ENCODE peak calls at places on chromosomes 3 and 15, in five cellular contexts. X is GM23338, B is HCT116, H is PC-3, S is MM.1S. G is an unnamed sample.

GRCh38 chr3:108297636-108298035 is 1.3 kb downstream of the HHLA2 start:
- DNase-seq in X (peak; percentile 7), B (no peak), H (no peak), S (no peak), G (peak; percentile 11)

GRCh38 chr3:134864644-134865043 is 69.6 kb downstream of the EPHB1 start:
- DNase-seq in X (no peak), B (no peak), H (no peak), S (no peak), G (no peak)

GRCh38 chr3:12336099-12336498 is 47.2 kb downstream of the PPARG start:
- DNase-seq in X (no peak), B (no peak), H (no peak), S (no peak), G (no peak)

GRCh38 chr15:42394131-42394530 is 34.8 kb downstream of the CAPN3 start:
- DNase-seq in X (no peak), B (no peak), H (no peak), S (no peak), G (no peak)

GRCh38 chr15:59294961-59295741 is 77.5 kb downstream of the MYO1E start:
- DNase-seq in X (no peak), B (peak; percentile 78), H (peak; percentile 90), S (no peak), G (no peak)

GRCh38 chr3:20320489-20320888 is 134.5 kb upstream of the SGO1 start:
- DNase-seq in X (no peak), B (no peak), H (no peak), S (no peak), G (no peak)

GRCh38 chr3:46675426-46675825 is 18.1 kb downstream of the ALS2CL start:
- DNase-seq in X (no peak), B (no peak), H (no peak), S (no peak), G (no peak)

GRCh38 chr3:61719278-61719977 is 158.1 kb downstream of the PTPRG start:
- DNase-seq in X (no peak), B (no peak), H (no peak), S (no peak), G (no peak)

GRCh38 chr3:153350420-153350819 is 188.4 kb downstream of the RAP2B start:
- DNase-seq in X (no peak), B (peak; percentile 36), H (peak; percentile 92), S (peak; percentile 28), G (no peak)

GRCh38 chr3:107882261-107882660 is 208.6 kb downstream of the CD47 start:
- DNase-seq in X (no peak), B (no peak), H (no peak), S (no peak), G (no peak)

GRCh38 chr3:182393830-182394367 is 399.4 kb upstream of the ATP11B start:
- DNase-seq in X (no peak), B (no peak), H (no peak), S (peak; percentile 98), G (no peak)

GRCh38 chr3:107971181-107971580 is 119.7 kb downstream of the CD47 start:
- DNase-seq in X (no peak), B (no peak), H (no peak), S (no peak), G (no peak)

GRCh38 chr3:171514466-171514865 is 54.3 kb upstream of the TNIK start:
- DNase-seq in X (no peak), B (peak; percentile 10), H (peak; percentile 33), S (no peak), G (no peak)

GRCh38 chr15:81531971-81532370 is 158.0 kb upstream of the TMC3 start:
- DNase-seq in X (no peak), B (no peak), H (peak; percentile 56), S (no peak), G (no peak)

GRCh38 chr3:123281406-123281805 is 79.7 kb downstream of the SEC22A start:
- DNase-seq in X (no peak), B (no peak), H (no peak), S (no peak), G (no peak)

GRCh38 chr15:89105147-89105546 is 16.9 kb downstream of the ABHD2 start:
- DNase-seq in X (no peak), B (no peak), H (peak; percentile 85), S (no peak), G (no peak)

GRCh38 chr15:51341366-51342248 is at the start of gene GLDN:
- DNase-seq in X (peak; percentile 74), B (no peak), H (no peak), S (no peak), G (peak; percentile 76)
- TF ChIP-seq EZH2 in X (peak; percentile 31), B (no peak), H (no peak), S (no peak), G (peak; percentile 91)

GRCh38 chr3:42613462-42613861 is 13.0 kb downstream of the NKTR start:
- DNase-seq in X (peak; percentile 49), B (no peak), H (peak; percentile 53), S (no peak), G (no peak)
- TF ChIP-seq CTCF in X (peak; percentile 69), B (peak; percentile 45), H (peak; percentile 71), S (peak; percentile 51), G (peak; percentile 51)

GRCh38 chr3:189570916-189571315 is 60.3 kb upstream of the TP63 start:
- DNase-seq in X (no peak), B (no peak), H (no peak), S (peak; percentile 49), G (no peak)
- TF ChIP-seq EZH2phosphoT487 in X (no peak), B (no peak), H (no peak), S (no peak), G (no peak)

GRCh38 chr3:195763248-195763830 is 42.6 kb downstream of the MUC20 start:
- DNase-seq in X (no peak), B (no peak), H (no peak), S (no peak), G (no peak)
- TF ChIP-seq EZH2 in X (no peak), B (no peak), H (no peak), S (no peak), G (no peak)

DNA sequence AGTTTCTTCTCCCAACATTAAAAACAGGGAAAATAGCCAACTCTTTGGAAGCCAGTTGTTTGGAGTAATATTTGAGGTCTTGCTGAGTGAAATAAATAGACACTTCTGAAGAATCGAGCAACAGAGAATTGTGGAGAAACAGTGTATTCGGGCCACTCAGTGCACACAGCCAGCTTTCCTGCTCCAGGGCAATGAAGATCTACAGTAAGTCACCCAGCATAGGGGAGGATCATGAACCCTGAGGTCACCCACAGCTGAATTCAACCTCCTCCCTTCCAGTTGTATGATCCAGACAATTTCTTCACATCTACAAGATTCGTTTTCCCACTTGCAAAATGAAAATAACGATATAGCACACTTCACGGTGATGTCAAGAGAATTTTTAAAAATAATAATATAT is 161.7 kb upstream of the BCL6 start:
- DNase-seq in X (no peak), B (no peak), H (no peak), S (no peak), G (no peak)
- TF ChIP-seq CTCF in X (no peak), B (no peak), H (no peak), S (no peak), G (no peak)

GRCh38 chr15:51833782-51834181 is 4.3 kb downstream of the TMOD3 start:
- DNase-seq in X (no peak), B (no peak), H (peak; percentile 42), S (no peak), G (no peak)
- TF ChIP-seq EZH2phosphoT487 in X (no peak), B (no peak), H (no peak), S (no peak), G (no peak)